ENCODE peak calls at places on chromosome 18, in four cellular contexts. Z is caudate nucleus, N is choroid plexus epithelial cell, O is LoVo. W is an unnamed sample.

GRCh38 chr18:37465922-37466321 is 99.7 kb downstream of the CELF4 start:
- DNase-seq in Z (no peak), N (no peak), O (no peak), W (no peak)

GRCh38 chr18:30444544-30444943 is 598.0 kb downstream of the DSC3 start:
- DNase-seq in Z (no peak), N (no peak), O (no peak), W (no peak)

GRCh38 chr18:12011962-12012549 is 30.7 kb downstream of the IMPA2 start:
- DNase-seq in Z (no peak), N (peak), O (no peak), W (no peak)

GRCh38 chr18:39939209-39939608 is 2015.8 kb upstream of the PIK3C3 start:
- DNase-seq in Z (no peak), N (no peak), O (no peak), W (no peak)

GRCh38 chr18:30094556-30094955 is 948.0 kb downstream of the DSC3 start:
- DNase-seq in Z (no peak), N (peak), O (no peak), W (no peak)

GRCh38 chr18:46559946-46560670 is 96.9 kb downstream of the LOXHD1 start:
- DNase-seq in Z (no peak), N (no peak), O (no peak), W (no peak)

GRCh38 chr18:903703-904102 is 968 bp upstream of the ADCYAP1 start:
- DNase-seq in Z (no peak), N (peak), O (peak), W (no peak)

GRCh38 chr18:995641-996040 is 91.0 kb downstream of the ADCYAP1 start:
- DNase-seq in Z (no peak), N (peak), O (no peak), W (no peak)

GRCh38 chr18:49052891-49053644 is 102.3 kb upstream of the SMAD7 start:
- DNase-seq in Z (no peak), N (peak), O (no peak), W (no peak)

GRCh38 chr18:51290864-51291263 is 93.4 kb upstream of the MEX3C start:
- DNase-seq in Z (no peak), N (peak), O (no peak), W (no peak)

GRCh38 chr18:37421349-37422080 is 144.1 kb downstream of the CELF4 start:
- DNase-seq in Z (no peak), N (no peak), O (no peak), W (no peak)

GRCh38 chr18:37667836-37668235 is 102.2 kb upstream of the CELF4 start:
- DNase-seq in Z (no peak), N (no peak), O (no peak), W (no peak)

GRCh38 chr18:54480616-54481015 is 110.4 kb upstream of the DYNAP start:
- DNase-seq in Z (no peak), N (no peak), O (no peak), W (no peak)

GRCh38 chr18:70299393-70299792 is 10.5 kb downstream of the SOCS6 start:
- DNase-seq in Z (no peak), N (no peak), O (no peak), W (no peak)

GRCh38 chr18:80145191-80145799 is 36.2 kb downstream of the ADNP2 start:
- DNase-seq in Z (no peak), N (peak), O (no peak), W (no peak)

GRCh38 chr18:23398401-23398800 is 54.7 kb upstream of the RIOK3 start:
- DNase-seq in Z (no peak), N (peak), O (no peak), W (no peak)

W was measured in A549.